ENCODE peak calls at places on chromosomes 12 and 14, in eight cellular contexts. G, T, S, J, M, I, P and D are unnamed samples.

GRCh38 chr12:27999970-28000369 is 27.4 kb upstream of the PTHLH start:
- DNase-seq in M (no peak), P (no peak), S (no peak), G (no peak), I (no peak), T (peak), J (no peak), D (no peak)

GRCh38 chr14:97976861-97977260 is 1179.7 kb downstream of the VRK1 start:
- DNase-seq in T (no peak), J (no peak), G (peak), M (peak), S (peak), P (no peak), I (no peak), D (no peak)

GRCh38 chr14:91389173-91389572 is 28.4 kb downstream of the CCDC88C start:
- DNase-seq in I (no peak), S (no peak), J (no peak), P (no peak), M (no peak), G (no peak), T (no peak), D (no peak)

GRCh38 chr12:46108721-46109120 is 118.3 kb upstream of the SCAF11 start:
- DNase-seq in J (no peak), P (no peak), T (no peak), G (no peak), I (no peak), S (no peak), M (no peak), D (no peak)

GRCh38 chr12:130334937-130335336 is 2.8 kb upstream of the PIWIL1 start:
- DNase-seq in T (no peak), I (peak), J (no peak), S (no peak), G (no peak), P (no peak), M (no peak), D (no peak)

GRCh38 chr12:11801643-11802042 is 152.2 kb downstream of the ETV6 start:
- DNase-seq in J (no peak), S (no peak), M (no peak), G (no peak), P (no peak), T (no peak), I (no peak), D (no peak)

GRCh38 chr14:77266336-77266735 is 4.7 kb downstream of the NGB start:
- DNase-seq in M (no peak), J (no peak), G (no peak), T (no peak), P (no peak), I (no peak), S (no peak), D (no peak)

GRCh38 chr14:92280554-92281262 is 42.3 kb upstream of the SLC24A4 start:
- DNase-seq in I (no peak), S (no peak), P (no peak), J (no peak), G (peak), T (no peak), M (no peak), D (no peak)

GRCh38 chr12:6226002-6226700 is 26.0 kb downstream of the CD9 start:
- DNase-seq in P (peak), J (no peak), T (peak), I (no peak), S (peak), M (peak), G (no peak), D (peak)

GRCh38 chr12:33330940-33331339 is 108.7 kb downstream of the SYT10 start:
- DNase-seq in J (no peak), S (no peak), P (no peak), T (no peak), M (no peak), I (no peak), G (no peak), D (no peak)

GRCh38 chr14:64684091-64684490 is 20.1 kb upstream of the PLEKHG3 start:
- DNase-seq in S (peak), M (no peak), I (no peak), J (no peak), G (no peak), T (peak), P (no peak), D (no peak)

GRCh38 chr12:83016226-83016835 is 329.6 kb downstream of the TMTC2 start:
- DNase-seq in T (peak), M (peak), I (no peak), S (no peak), G (no peak), J (no peak), P (no peak), D (no peak)

GRCh38 chr14:53509227-53509822 is 356.2 kb upstream of the DDHD1 start:
- DNase-seq in J (no peak), P (peak), I (no peak), M (peak), G (no peak), T (peak), S (peak), D (no peak)

GRCh38 chr12:57844725-57845477 is 1.6 kb downstream of the CTDSP2 start:
- DNase-seq in M (peak), G (no peak), T (peak), J (no peak), P (peak), S (peak), I (peak), D (no peak)

GRCh38 chr14:58098507-58098906 is 53.5 kb downstream of the ARMH4 start:
- DNase-seq in P (peak), G (no peak), J (no peak), I (peak), M (no peak), S (no peak), T (no peak), D (no peak)

GRCh38 chr12:11576104-11576503 is 73.4 kb upstream of the ETV6 start:
- DNase-seq in S (no peak), I (no peak), M (no peak), T (peak), P (no peak), G (no peak), J (no peak), D (no peak)

GRCh38 chr14:55581011-55581806 is 1.2 kb downstream of the KTN1 start:
- DNase-seq in P (peak), T (peak), M (peak), I (peak), J (no peak), S (peak), G (peak), D (no peak)

GRCh38 chr14:65729547-65729946 is 317.0 kb downstream of the FUT8 start:
- DNase-seq in I (no peak), M (no peak), G (no peak), S (no peak), P (no peak), T (no peak), J (no peak), D (no peak)

GRCh38 chr12:45209784-45210183 is 6.1 kb upstream of the ANO6 start:
- DNase-seq in I (no peak), S (no peak), T (no peak), J (no peak), M (no peak), P (no peak), G (no peak), D (no peak)

GRCh38 chr12:109165599-109165998 is 49.2 kb downstream of the ACACB start:
- DNase-seq in M (no peak), T (no peak), P (no peak), I (no peak), S (no peak), G (no peak), J (no peak), D (no peak)

GRCh38 chr12:76266797-76267196 is 81.4 kb downstream of the BBS10 start:
- DNase-seq in J (no peak), P (peak), T (peak), I (peak), G (no peak), M (peak), S (peak), D (no peak)

GRCh38 chr14:93715279-93715927 is 72.9 kb downstream of the PRIMA1 start:
- DNase-seq in M (peak), J (peak), G (no peak), S (no peak), P (no peak), I (peak), T (no peak), D (no peak)

GRCh38 chr12:41709463-41710285 is 435.0 kb downstream of the GXYLT1 start:
- DNase-seq in M (no peak), S (no peak), I (no peak), T (peak), G (no peak), J (no peak), P (no peak), D (no peak)

GRCh38 chr12:41264281-41264680 is 76.2 kb downstream of the PDZRN4 start:
- DNase-seq in J (no peak), S (no peak), G (no peak), M (no peak), T (no peak), I (no peak), P (no peak), D (no peak)

GRCh38 chr14:55146425-55146824 is 17.4 kb downstream of the LGALS3 start:
- DNase-seq in T (no peak), P (no peak), G (no peak), I (no peak), M (no peak), J (no peak), S (no peak), D (no peak)

GRCh38 chr14:51521764-51522163 is 129.9 kb upstream of the FRMD6 start:
- DNase-seq in S (no peak), J (no peak), I (no peak), P (no peak), T (peak), G (no peak), M (no peak), D (no peak)

GRCh38 chr14:105534586-105534985 is 8.2 kb downstream of the TMEM121 start:
- DNase-seq in P (no peak), G (no peak), M (no peak), T (no peak), J (no peak), S (no peak), I (no peak), D (no peak)

GRCh38 chr12:73935817-73936216 is 601.8 kb upstream of the ATXN7L3B start:
- DNase-seq in G (no peak), P (no peak), J (no peak), I (no peak), S (no peak), M (no peak), T (no peak), D (no peak)

GRCh38 chr12:111664961-111665865 is 20.5 kb downstream of the BRAP start:
- DNase-seq in M (no peak), G (no peak), S (no peak), P (no peak), J (no peak), I (no peak), T (no peak), D (peak)

GRCh38 chr12:119990382-119990874 is 1.4 kb downstream of the BICDL1 start:
- DNase-seq in S (no peak), M (no peak), G (no peak), P (no peak), J (no peak), I (no peak), T (no peak), D (no peak)

GRCh38 chr12:56261503-56262230 is 3.5 kb upstream of the ANKRD52 start:
- DNase-seq in T (peak), M (no peak), I (no peak), P (no peak), G (no peak), S (no peak), J (no peak), D (no peak)

GRCh38 chr14:24139272-24139934 is 2.0 kb downstream of the EMC9 start:
- DNase-seq in P (no peak), M (no peak), J (no peak), T (no peak), I (no peak), S (no peak), G (no peak), D (no peak)

GRCh38 chr14:51004352-51004800 is 60.1 kb upstream of the PYGL start:
- DNase-seq in M (peak), G (no peak), T (no peak), I (no peak), J (no peak), P (no peak), S (peak), D (no peak)

GRCh38 chr14:103233328-103233727 is 100.7 kb upstream of the EIF5 start:
- DNase-seq in J (no peak), T (no peak), G (no peak), M (no peak), S (no peak), P (no peak), I (no peak), D (no peak)

GRCh38 chr14:39467889-39468524 is 35.8 kb upstream of the FBXO33 start:
- DNase-seq in S (no peak), P (no peak), M (no peak), I (peak), T (peak), J (no peak), G (no peak), D (no peak)

GRCh38 chr14:91400696-91401095 is 16.9 kb downstream of the CCDC88C start:
- DNase-seq in P (no peak), J (no peak), M (no peak), I (no peak), T (peak), G (no peak), S (no peak), D (no peak)

GRCh38 chr14:41037388-41037787 is 569.3 kb upstream of the LRFN5 start:
- DNase-seq in S (no peak), G (no peak), J (no peak), M (no peak), P (no peak), I (no peak), T (no peak), D (no peak)

GRCh38 chr14:34912966-34913365 is 37.8 kb upstream of the BAZ1A start:
- DNase-seq in G (no peak), S (no peak), M (no peak), J (no peak), I (no peak), P (no peak), T (no peak), D (no peak)

GRCh38 chr12:113063396-113064350 is 7.1 kb downstream of the DTX1 start:
- DNase-seq in I (no peak), M (no peak), P (no peak), J (no peak), S (no peak), G (no peak), T (no peak), D (no peak)

GRCh38 chr12:101877816-101878811 is 734 bp downstream of the DRAM1 start:
- DNase-seq in M (peak), G (peak), J (no peak), I (peak), P (peak), S (peak), T (no peak), D (no peak)
- H3K27ac ChIP-seq in M (peak), G (peak), J (peak), I (no peak), P (peak), S (peak), T (peak), D (peak)

DNA sequence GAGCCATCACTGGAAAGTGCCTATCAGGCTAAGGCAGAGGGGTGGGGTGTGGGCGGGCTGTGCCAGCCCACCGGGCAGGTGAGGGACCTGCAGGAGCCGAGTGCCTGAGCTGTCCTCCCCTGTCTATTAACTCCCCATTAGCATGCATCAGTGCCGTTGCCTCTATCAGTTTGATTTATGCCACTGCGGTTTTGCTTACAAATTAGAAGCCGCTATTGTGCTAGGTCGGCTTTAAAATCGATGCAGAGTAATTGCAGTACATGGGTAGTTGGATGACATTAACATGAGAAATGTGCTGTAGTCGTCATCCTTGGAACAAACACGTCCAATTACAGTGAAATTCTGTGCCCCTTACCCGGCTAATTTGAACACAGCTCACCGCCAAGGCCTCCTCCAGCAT is 145.8 kb downstream of the TSPAN9 start:
- DNase-seq in P (no peak), G (no peak), J (no peak), S (no peak), T (peak), M (no peak), I (no peak), D (no peak)
- H3K27ac ChIP-seq in P (no peak), G (no peak), J (no peak), S (no peak), T (no peak), M (no peak), I (no peak), D (no peak)

DNA sequence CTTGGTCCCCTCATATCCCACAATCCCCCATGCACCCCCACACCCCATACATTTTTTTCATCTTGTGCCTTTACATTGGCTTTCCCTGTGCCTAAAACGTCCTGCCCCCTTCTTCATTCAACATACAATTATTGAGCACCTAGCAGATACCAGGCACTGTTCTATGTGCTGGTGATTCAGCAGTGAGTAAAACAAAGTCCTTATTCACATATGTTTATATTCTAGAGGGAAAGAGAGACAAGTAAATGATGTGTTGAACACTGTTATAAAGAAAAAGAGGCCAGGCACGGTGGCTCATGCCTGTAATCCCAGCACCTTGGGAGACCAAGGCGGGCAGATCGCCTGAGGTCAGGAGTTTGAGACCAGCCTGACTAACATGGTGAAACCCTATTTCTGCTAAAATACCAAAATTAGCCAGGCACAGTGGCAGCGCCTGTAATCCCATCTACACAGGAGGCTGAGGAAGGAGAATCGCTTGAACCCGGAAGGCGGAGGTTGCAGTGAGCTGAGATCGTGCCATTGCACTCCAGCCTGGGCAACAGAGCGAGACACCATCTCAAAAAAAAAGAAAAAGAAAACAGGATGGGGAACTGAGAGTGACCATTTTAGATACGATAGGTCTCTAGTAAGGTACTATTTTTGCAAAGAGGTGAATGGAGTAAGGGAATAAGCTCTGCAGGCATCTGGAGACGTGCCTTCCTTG is 12.2 kb downstream of the SLC7A7 start:
- DNase-seq in T (no peak), I (no peak), G (no peak), M (no peak), P (no peak), J (no peak), S (no peak), D (no peak)
- H3K27ac ChIP-seq in T (no peak), I (no peak), G (no peak), M (no peak), P (no peak), J (no peak), S (no peak), D (no peak)

GRCh38 chr12:114669501-114670256 is 14.3 kb downstream of the TBX3 start:
- DNase-seq in P (no peak), G (no peak), M (peak), S (peak), J (no peak), T (no peak), I (peak), D (no peak)
- H3K27ac ChIP-seq in P (peak), G (no peak), M (peak), S (peak), J (peak), T (peak), I (no peak), D (no peak)

DNA sequence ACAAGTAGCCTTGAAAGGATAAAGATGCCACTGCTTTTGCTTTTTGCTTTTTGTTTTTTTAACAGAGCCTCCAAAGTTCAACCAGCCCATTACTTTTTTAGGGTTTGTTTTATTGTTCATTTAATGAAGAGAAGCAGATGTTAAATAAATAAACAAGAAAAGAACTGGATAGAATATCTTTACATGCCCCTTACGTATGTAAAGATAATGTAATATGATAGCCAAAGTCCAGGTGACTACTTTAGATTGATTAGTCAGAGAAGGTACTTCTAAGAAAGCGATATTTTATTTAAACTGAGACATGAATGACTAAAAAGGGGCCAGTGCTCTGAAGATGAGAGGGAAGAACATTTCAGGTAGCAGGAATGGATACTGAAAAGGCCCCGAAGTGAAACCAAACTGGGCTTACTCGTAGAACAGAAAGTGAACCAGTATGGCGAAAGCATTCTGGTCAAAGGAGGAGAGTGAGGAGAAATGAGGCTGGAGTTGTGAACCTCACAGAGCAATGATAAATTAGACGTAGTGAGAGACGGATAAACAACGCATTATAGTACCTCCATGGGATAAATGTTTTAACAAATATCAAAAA is 44.5 kb downstream of the DUSP6 start:
- DNase-seq in T (no peak), I (no peak), S (no peak), J (no peak), M (no peak), P (no peak), G (no peak), D (no peak)
- H3K27ac ChIP-seq in T (no peak), I (no peak), S (no peak), J (no peak), M (no peak), P (no peak), G (no peak), D (no peak)